ENCODE peak calls at places on chromosomes 5 and 9, in five cellular contexts. One of them, this sample, is unnamed.

GRCh38 chr9:136512651-136513066 is 29.8 kb upstream of the SEC16A start:
- DNase-seq in effector memory CD4-positive, alpha-beta T cell: no peak
- DNase-seq in neural crest cell: no peak
- DNase-seq in NCI-H2081: no peak
- DNase-seq in Right ventricle myocardium superior: no peak
- DNase-seq in this sample: no peak

GRCh38 chr5:159814810-159815585 is 101.3 kb upstream of the ADRA1B start:
- DNase-seq in Right ventricle myocardium superior: no peak
- DNase-seq in neural crest cell: no peak
- DNase-seq in NCI-H2081: no peak
- DNase-seq in effector memory CD4-positive, alpha-beta T cell: no peak
- DNase-seq in this sample: no peak

GRCh38 chr5:83474986-83475385 is 3.4 kb downstream of the VCAN start:
- DNase-seq in neural crest cell: no peak
- DNase-seq in NCI-H2081: no peak
- DNase-seq in Right ventricle myocardium superior: no peak
- DNase-seq in effector memory CD4-positive, alpha-beta T cell: no peak
- DNase-seq in this sample: no peak

GRCh38 chr5:39195198-39195826 is 24.1 kb downstream of the FYB1 start:
- DNase-seq in Right ventricle myocardium superior: no peak
- DNase-seq in effector memory CD4-positive, alpha-beta T cell: no peak
- DNase-seq in NCI-H2081: no peak
- DNase-seq in neural crest cell: no peak
- DNase-seq in this sample: no peak

GRCh38 chr9:125493861-125494554 is 213.0 kb downstream of the MAPKAP1 start:
- DNase-seq in effector memory CD4-positive, alpha-beta T cell: no peak
- DNase-seq in NCI-H2081: no peak
- DNase-seq in neural crest cell: no peak
- DNase-seq in Right ventricle myocardium superior: no peak
- DNase-seq in this sample: no peak

GRCh38 chr9:6869081-6869948 is 111.5 kb downstream of the KDM4C start:
- DNase-seq in NCI-H2081: peak; percentile 14
- DNase-seq in neural crest cell: no peak
- DNase-seq in Right ventricle myocardium superior: no peak
- DNase-seq in effector memory CD4-positive, alpha-beta T cell: no peak
- DNase-seq in this sample: no peak

GRCh38 chr9:38697901-38698300 is 22.0 kb downstream of the FAM240B start:
- DNase-seq in Right ventricle myocardium superior: no peak
- DNase-seq in NCI-H2081: no peak
- DNase-seq in effector memory CD4-positive, alpha-beta T cell: no peak
- DNase-seq in neural crest cell: no peak
- DNase-seq in this sample: no peak

GRCh38 chr5:96716007-96716406 is 53.8 kb downstream of the CAST start:
- DNase-seq in effector memory CD4-positive, alpha-beta T cell: no peak
- DNase-seq in neural crest cell: no peak
- DNase-seq in NCI-H2081: no peak
- DNase-seq in Right ventricle myocardium superior: no peak
- DNase-seq in this sample: no peak

GRCh38 chr9:89730715-89731114 is 125.9 kb downstream of the GADD45G start:
- DNase-seq in effector memory CD4-positive, alpha-beta T cell: no peak
- DNase-seq in neural crest cell: no peak
- DNase-seq in NCI-H2081: peak; percentile 72
- DNase-seq in Right ventricle myocardium superior: peak; percentile 27
- DNase-seq in this sample: peak; percentile 88

GRCh38 chr5:28505121-28505520 is 1466.7 kb upstream of the CDH9 start:
- DNase-seq in neural crest cell: no peak
- DNase-seq in NCI-H2081: no peak
- DNase-seq in effector memory CD4-positive, alpha-beta T cell: no peak
- DNase-seq in Right ventricle myocardium superior: no peak
- DNase-seq in this sample: no peak

GRCh38 chr9:76298497-76299144 is 95.6 kb downstream of the RFK start:
- DNase-seq in NCI-H2081: no peak
- DNase-seq in Right ventricle myocardium superior: no peak
- DNase-seq in effector memory CD4-positive, alpha-beta T cell: no peak
- DNase-seq in neural crest cell: no peak
- DNase-seq in this sample: peak; percentile 24

GRCh38 chr9:125985998-125986655 is 239.0 kb downstream of the PBX3 start:
- DNase-seq in NCI-H2081: no peak
- DNase-seq in effector memory CD4-positive, alpha-beta T cell: no peak
- DNase-seq in Right ventricle myocardium superior: no peak
- DNase-seq in neural crest cell: no peak
- DNase-seq in this sample: no peak

GRCh38 chr9:78668148-78668825 is 371.4 kb downstream of the PSAT1 start:
- DNase-seq in effector memory CD4-positive, alpha-beta T cell: no peak
- DNase-seq in neural crest cell: no peak
- DNase-seq in Right ventricle myocardium superior: no peak
- DNase-seq in NCI-H2081: no peak
- DNase-seq in this sample: no peak

GRCh38 chr5:77651343-77651742 is 12.8 kb upstream of the OTP start:
- DNase-seq in effector memory CD4-positive, alpha-beta T cell: no peak
- DNase-seq in Right ventricle myocardium superior: no peak
- DNase-seq in neural crest cell: no peak
- DNase-seq in NCI-H2081: no peak
- DNase-seq in this sample: no peak

GRCh38 chr9:116147821-116148220 is 5.8 kb upstream of the PAPPA start:
- DNase-seq in neural crest cell: no peak
- DNase-seq in Right ventricle myocardium superior: no peak
- DNase-seq in effector memory CD4-positive, alpha-beta T cell: no peak
- DNase-seq in NCI-H2081: no peak
- DNase-seq in this sample: no peak

GRCh38 chr9:88023001-88023400 is 48.7 kb upstream of the CDK20 start:
- DNase-seq in NCI-H2081: no peak
- DNase-seq in neural crest cell: no peak
- DNase-seq in effector memory CD4-positive, alpha-beta T cell: no peak
- DNase-seq in Right ventricle myocardium superior: no peak
- DNase-seq in this sample: no peak

GRCh38 chr9:21294325-21294724 is 10.8 kb downstream of the IFNA5 start:
- DNase-seq in neural crest cell: no peak
- DNase-seq in effector memory CD4-positive, alpha-beta T cell: no peak
- DNase-seq in Right ventricle myocardium superior: no peak
- DNase-seq in NCI-H2081: no peak
- DNase-seq in this sample: no peak

GRCh38 chr9:81682797-81683196 is 6.5 kb downstream of the TLE1 start:
- DNase-seq in neural crest cell: no peak
- DNase-seq in Right ventricle myocardium superior: no peak
- DNase-seq in NCI-H2081: no peak
- DNase-seq in effector memory CD4-positive, alpha-beta T cell: no peak
- DNase-seq in this sample: no peak

GRCh38 chr5:158096835-158097234 is 237.9 kb upstream of the CLINT1 start:
- DNase-seq in Right ventricle myocardium superior: no peak
- DNase-seq in neural crest cell: no peak
- DNase-seq in NCI-H2081: no peak
- DNase-seq in effector memory CD4-positive, alpha-beta T cell: no peak
- DNase-seq in this sample: no peak

GRCh38 chr9:35285731-35286130 is 123.9 kb downstream of the UNC13B start:
- DNase-seq in effector memory CD4-positive, alpha-beta T cell: no peak
- DNase-seq in NCI-H2081: no peak
- DNase-seq in neural crest cell: no peak
- DNase-seq in Right ventricle myocardium superior: no peak
- DNase-seq in this sample: no peak

GRCh38 chr5:59299006-59299405 is 594.5 kb downstream of the PDE4D start:
- DNase-seq in neural crest cell: no peak
- DNase-seq in Right ventricle myocardium superior: no peak
- DNase-seq in NCI-H2081: no peak
- DNase-seq in effector memory CD4-positive, alpha-beta T cell: no peak
- DNase-seq in this sample: no peak

GRCh38 chr5:38450627-38451371 is 105.6 kb downstream of the LIFR start:
- DNase-seq in effector memory CD4-positive, alpha-beta T cell: no peak
- DNase-seq in neural crest cell: no peak
- DNase-seq in Right ventricle myocardium superior: peak; percentile 29
- DNase-seq in NCI-H2081: no peak
- DNase-seq in this sample: no peak

GRCh38 chr9:93576296-93577044 is at the start of gene PHF2:
- DNase-seq in effector memory CD4-positive, alpha-beta T cell: no peak
- DNase-seq in NCI-H2081: no peak
- DNase-seq in neural crest cell: no peak
- DNase-seq in Right ventricle myocardium superior: no peak
- DNase-seq in this sample: no peak

GRCh38 chr5:179530069-179530998 is 20.0 kb upstream of the RUFY1 start:
- DNase-seq in neural crest cell: peak; percentile 51
- DNase-seq in effector memory CD4-positive, alpha-beta T cell: peak; percentile 24
- DNase-seq in Right ventricle myocardium superior: peak; percentile 82
- DNase-seq in NCI-H2081: no peak
- DNase-seq in this sample: no peak